ENCODE peak calls at places on chromosomes 12 and 14, in nine cellular contexts. V, R, X, N, S, L, F, A and D are unnamed samples.

GRCh38 chr12:127928615-127929014 is 338.4 kb upstream of the TMEM132C start:
- DNase-seq in R (peak; percentile 66), S (no peak), N (no peak), L (no peak), V (no peak), A (no peak), F (no peak), X (no peak), D (no peak)

GRCh38 chr14:59630281-59630963 is 53.8 kb upstream of the CCDC175 start:
- DNase-seq in L (peak; percentile 81), V (no peak), S (peak; percentile 62), X (no peak), R (peak; percentile 30), N (no peak), F (no peak), A (no peak), D (no peak)

GRCh38 chr14:61322799-61323290 is 1.5 kb downstream of the PRKCH start:
- DNase-seq in F (no peak), S (no peak), A (peak; percentile 60), V (no peak), L (no peak), R (peak; percentile 24), X (no peak), N (no peak), D (peak; percentile 53)

GRCh38 chr14:97106166-97106565 is 309.0 kb downstream of the VRK1 start:
- DNase-seq in X (no peak), F (no peak), A (peak; percentile 5), S (no peak), N (no peak), R (no peak), V (no peak), L (no peak), D (no peak)

GRCh38 chr12:106670131-106670530 is 87.3 kb downstream of the RFX4 start:
- DNase-seq in N (no peak), A (no peak), S (no peak), L (no peak), X (no peak), V (no peak), F (no peak), R (no peak), D (no peak)

GRCh38 chr12:50302686-50303085 is 19.4 kb upstream of the LIMA1 start:
- DNase-seq in N (no peak), L (no peak), R (peak; percentile 78), V (no peak), A (no peak), X (no peak), S (no peak), F (no peak), D (no peak)

GRCh38 chr12:47856721-47857575 is 37.2 kb upstream of the HDAC7 start:
- DNase-seq in V (peak; percentile 51), X (no peak), R (no peak), S (no peak), L (no peak), N (peak; percentile 5), F (no peak), A (no peak), D (no peak)

GRCh38 chr12:54253240-54253639 is 26.7 kb downstream of the CBX5 start:
- DNase-seq in N (no peak), F (no peak), S (no peak), L (no peak), X (no peak), A (no peak), R (no peak), V (no peak), D (no peak)

GRCh38 chr12:132500137-132500855 is 10.3 kb downstream of the FBRSL1 start:
- DNase-seq in L (no peak), X (no peak), V (no peak), F (no peak), S (no peak), N (no peak), A (no peak), R (no peak), D (no peak)

GRCh38 chr12:84910549-84911241 is 1.9 kb downstream of the SLC6A15 start:
- DNase-seq in R (peak; percentile 63), V (no peak), N (no peak), A (no peak), X (no peak), F (no peak), S (peak; percentile 1), L (no peak), D (no peak)

GRCh38 chr12:5706247-5706646 is 238.8 kb downstream of the ANO2 start:
- DNase-seq in S (no peak), A (no peak), L (no peak), V (no peak), X (no peak), F (no peak), N (no peak), R (no peak), D (no peak)

GRCh38 chr14:24398943-24399801 is at the start of gene NYNRIN:
- DNase-seq in L (peak; percentile 76), V (peak; percentile 82), X (peak; percentile 50), S (no peak), N (peak; percentile 53), A (peak; percentile 14), R (peak; percentile 58), F (no peak), D (no peak)

DNA sequence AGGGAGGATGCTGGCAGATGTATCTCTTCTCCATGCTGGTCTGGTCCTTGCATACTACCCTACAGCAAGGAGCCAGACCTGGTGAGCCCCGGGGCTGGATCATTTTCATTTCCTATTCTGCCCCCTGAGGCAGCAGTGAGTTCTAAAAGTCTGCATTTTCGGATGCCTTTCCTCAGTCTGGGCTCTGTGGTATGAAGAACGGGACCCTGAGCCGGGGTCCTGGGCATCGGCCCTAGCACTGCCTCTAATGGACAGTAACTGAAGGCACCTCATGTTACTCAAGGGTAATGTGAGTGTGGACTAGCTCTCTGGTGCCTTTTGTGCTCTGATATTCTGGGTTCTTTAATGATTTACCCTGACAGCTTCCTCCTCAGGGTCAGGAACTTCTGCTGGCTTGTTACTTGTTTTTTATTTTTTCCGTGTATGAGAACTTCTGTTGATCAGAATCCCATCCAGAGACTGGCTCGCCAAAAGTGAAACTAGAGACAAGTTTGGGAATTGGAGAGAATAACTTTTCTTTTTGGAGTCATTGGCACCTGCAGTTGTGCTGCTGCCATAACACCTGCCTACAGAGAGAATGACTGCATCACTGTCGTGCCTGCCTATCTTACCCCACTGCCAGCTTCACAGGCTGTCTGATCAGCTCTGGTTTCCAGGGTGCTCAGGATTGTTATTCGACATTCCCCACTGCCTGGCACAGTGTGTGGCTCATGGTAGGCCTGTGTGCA is 62.3 kb downstream of the SUSD6 start:
- DNase-seq in X (no peak), R (no peak), V (no peak), N (no peak), L (no peak), S (no peak), A (no peak), F (peak; percentile 52), D (no peak)
- H3K27ac ChIP-seq in X (peak overlapping the region; percentile 67), R (no peak overlapping the region), V (peak overlapping the region; percentile 46), N (peak overlapping the region; percentile 53), L (peak overlapping the region; percentile 76), S (no peak overlapping the region), A (no peak overlapping the region), F (peak overlapping the region; percentile 72), D (peak overlapping the region; percentile 42)

GRCh38 chr12:86234309-86234708 is 21.9 kb downstream of the MGAT4C start:
- DNase-seq in F (no peak), R (no peak), A (no peak), X (no peak), N (no peak), V (no peak), L (no peak), S (no peak), D (no peak)
- H3K27ac ChIP-seq in F (no peak overlapping the region), R (no peak overlapping the region), A (no peak overlapping the region), X (no peak overlapping the region), N (no peak overlapping the region), V (no peak overlapping the region), L (no peak overlapping the region), S (peak overlapping the region; percentile 60), D (no peak overlapping the region)

GRCh38 chr12:109947511-109947910 is 47.4 kb downstream of the TCHP start:
- DNase-seq in X (no peak), S (peak; percentile 69), N (no peak), L (no peak), F (no peak), V (no peak), A (no peak), R (peak; percentile 75), D (no peak)

GRCh38 chr12:109948382-109948781 is 47.8 kb downstream of the GIT2 start:
- DNase-seq in A (no peak), V (no peak), L (no peak), R (no peak), X (no peak), N (no peak), S (no peak), F (no peak), D (no peak)

GRCh38 chr12:109951136-109951535 is 45.0 kb downstream of the GIT2 start:
- DNase-seq in L (no peak), S (no peak), F (no peak), X (no peak), N (no peak), A (no peak), R (peak; percentile 91), V (no peak), D (no peak)

GRCh38 chr12:109950625-109951024 is 45.5 kb downstream of the GIT2 start:
- DNase-seq in L (no peak), R (no peak), X (no peak), S (no peak), F (no peak), N (no peak), A (no peak), V (no peak), D (no peak)

DNA sequence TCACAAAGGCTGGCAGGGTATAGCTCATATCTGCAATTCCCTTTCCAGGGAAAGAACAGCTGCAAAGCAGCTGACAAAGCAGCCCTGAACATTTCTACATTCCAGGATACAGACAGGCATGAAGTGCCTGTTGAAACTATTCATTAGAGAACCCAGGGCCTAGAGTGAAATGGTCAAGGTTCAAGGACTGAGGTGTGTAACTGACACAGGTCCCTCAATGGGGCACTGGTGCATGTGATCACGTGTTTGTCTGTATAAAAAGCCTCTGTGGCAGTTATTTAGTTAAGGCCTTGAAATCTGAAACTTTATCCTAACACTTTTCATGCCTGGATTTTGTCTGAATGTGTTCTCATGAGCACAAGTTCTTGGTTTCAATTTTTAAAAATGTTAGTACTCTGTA is 47.1 kb downstream of the GIT2 start:
- DNase-seq in V (no peak), L (no peak), S (no peak), N (peak; percentile 45), R (peak; percentile 52), F (no peak), X (no peak), A (no peak), D (no peak)
- H3K27ac ChIP-seq in V (peak overlapping the region; percentile 73), L (peak overlapping the region; percentile 45), S (no peak overlapping the region), N (peak overlapping the region; percentile 51), R (peak overlapping the region; percentile 15), F (no peak overlapping the region), X (peak overlapping the region; percentile 16), A (no peak overlapping the region), D (no peak overlapping the region)

DNA sequence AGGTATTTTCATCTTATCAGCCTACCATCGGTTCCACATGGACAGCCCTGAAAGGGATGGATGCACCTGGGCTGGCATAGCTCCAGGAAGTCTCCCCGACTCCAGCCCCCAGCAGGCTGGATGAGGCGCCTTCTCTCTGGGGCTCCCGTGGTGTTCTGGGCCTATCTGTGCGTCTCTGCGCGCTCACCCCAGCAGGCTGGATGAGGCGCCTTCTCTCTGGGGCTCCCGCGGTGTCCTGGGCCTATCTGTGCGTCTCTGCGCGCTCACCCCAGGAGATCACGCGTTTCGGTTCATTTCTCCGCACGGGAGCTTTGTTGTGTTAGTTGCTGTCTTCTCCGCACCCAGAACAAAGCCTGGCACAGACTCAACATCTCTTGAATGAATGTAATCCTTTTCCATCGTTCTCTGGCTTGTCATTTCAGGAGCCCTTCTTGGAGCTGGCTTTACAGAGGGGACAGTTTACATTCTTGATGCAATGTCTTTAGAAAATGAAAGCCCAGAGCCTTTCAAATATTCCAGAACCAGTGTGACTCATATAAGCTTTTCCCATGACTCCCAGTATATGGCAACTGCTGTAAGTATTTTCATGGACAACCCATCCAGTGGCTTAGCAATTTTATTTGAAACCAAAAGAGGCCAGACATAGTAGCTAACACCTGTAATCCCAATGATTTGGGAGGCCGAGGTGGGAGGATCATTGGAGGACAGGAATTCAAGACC is 40.3 kb downstream of the CFAP251 start:
- DNase-seq in N (no peak), R (peak; percentile 38), S (peak; percentile 14), X (no peak), V (no peak), F (no peak), A (no peak), L (no peak), D (no peak)
- H3K27ac ChIP-seq in N (no peak overlapping the region), R (no peak overlapping the region), S (no peak overlapping the region), X (no peak overlapping the region), V (peak overlapping the region; percentile 26), F (no peak overlapping the region), A (no peak overlapping the region), L (no peak overlapping the region), D (no peak overlapping the region)